ENCODE peak calls at places on chromosomes 3 and 15, in nine cellular contexts. L is CD8-positive, alpha-beta T cell; W is upper lobe of left lung; D is uterus; B is upper lobe of right lung; S is CD4-positive, alpha-beta memory T cell; G is GM23338; A is naive thymus-derived CD4-positive, alpha-beta T cell; H is left lung. O is an unnamed sample.

GRCh38 chr3:134330895-134331810 is 43.1 kb downstream of the AMOTL2 start:
- DNase-seq in G (peak; percentile 71), D (no peak), A (no peak), B (no peak), H (no peak), W (no peak), L (no peak), S (no peak), O (peak; percentile 77)

GRCh38 chr15:64507293-64507802 is 47.0 kb downstream of the ZNF609 start:
- DNase-seq in H (no peak), L (no peak), A (peak; percentile 14), B (peak; percentile 80), G (no peak), W (no peak), D (peak; percentile 75), S (no peak), O (no peak)

GRCh38 chr15:27238209-27238608 is 267.2 kb downstream of the GABRG3 start:
- DNase-seq in B (no peak), A (no peak), D (no peak), W (no peak), G (peak; percentile 55), L (no peak), S (no peak), H (no peak), O (peak; percentile 87)

GRCh38 chr3:147421184-147421912 is 12.2 kb downstream of the ZIC1 start:
- DNase-seq in A (no peak), D (no peak), H (peak; percentile 61), G (peak; percentile 75), S (no peak), W (peak; percentile 75), B (no peak), L (no peak), O (peak; percentile 86)

GRCh38 chr15:66388057-66388363 is 1.3 kb downstream of the MAP2K1 start:
- DNase-seq in H (no peak), B (no peak), W (no peak), G (no peak), S (no peak), L (no peak), D (no peak), A (no peak), O (no peak)

GRCh38 chr3:27216955-27217552 is 152.1 kb downstream of the NEK10 start:
- DNase-seq in A (no peak), D (no peak), G (no peak), H (no peak), W (no peak), S (no peak), B (no peak), L (no peak), O (no peak)

GRCh38 chr3:40584625-40585189 is 59.9 kb downstream of the ZNF621 start:
- DNase-seq in A (peak; percentile 25), L (peak; percentile 52), S (peak; percentile 70), G (peak; percentile 87), W (peak; percentile 94), D (peak; percentile 84), B (peak; percentile 92), H (peak; percentile 94), O (peak; percentile 96)

GRCh38 chr15:71761649-71762048 is 48.7 kb upstream of the NR2E3 start:
- DNase-seq in L (no peak), S (no peak), A (no peak), W (no peak), B (no peak), G (no peak), D (no peak), H (no peak), O (no peak)

GRCh38 chr3:30970183-30970582 is 75.7 kb upstream of the GADL1 start:
- DNase-seq in B (no peak), S (peak; percentile 23), A (no peak), W (no peak), L (no peak), G (peak; percentile 14), H (no peak), D (no peak), O (no peak)

GRCh38 chr3:149388714-149389417 is 11.4 kb upstream of the TM4SF1 start:
- DNase-seq in S (no peak), L (no peak), A (no peak), G (no peak), D (no peak), H (no peak), W (no peak), B (no peak), O (no peak)

GRCh38 chr3:18153571-18154173 is 271.5 kb downstream of the SATB1 start:
- DNase-seq in D (no peak), S (no peak), G (peak; percentile 7), W (no peak), H (no peak), B (no peak), A (no peak), L (no peak), O (peak; percentile 46)
- H3K27ac ChIP-seq in D (no peak overlapping the region), S (no peak overlapping the region), G (no peak overlapping the region), W (no peak overlapping the region), H (no peak overlapping the region), B (no peak overlapping the region), A (no peak overlapping the region), L (no peak overlapping the region), O (peak overlapping the region; percentile 13)

GRCh38 chr3:138861755-138862333 is 27.1 kb upstream of the PIK3CB start:
- DNase-seq in W (no peak), D (no peak), L (no peak), H (no peak), S (no peak), B (no peak), G (peak; percentile 69), A (no peak), O (peak; percentile 93)

GRCh38 chr3:138854940-138855339 is 20.2 kb upstream of the PIK3CB start:
- DNase-seq in L (no peak), W (no peak), D (no peak), S (no peak), A (no peak), B (no peak), G (no peak), H (no peak), O (no peak)

GRCh38 chr3:138854204-138854603 is 19.5 kb upstream of the PIK3CB start:
- DNase-seq in D (no peak), S (no peak), L (no peak), B (no peak), W (no peak), A (no peak), H (no peak), G (no peak), O (no peak)

GRCh38 chr3:138862531-138862923 is 27.8 kb upstream of the PIK3CB start:
- DNase-seq in L (no peak), A (no peak), G (peak; percentile 81), H (no peak), S (no peak), W (no peak), B (no peak), D (no peak), O (peak; percentile 80)

DNA sequence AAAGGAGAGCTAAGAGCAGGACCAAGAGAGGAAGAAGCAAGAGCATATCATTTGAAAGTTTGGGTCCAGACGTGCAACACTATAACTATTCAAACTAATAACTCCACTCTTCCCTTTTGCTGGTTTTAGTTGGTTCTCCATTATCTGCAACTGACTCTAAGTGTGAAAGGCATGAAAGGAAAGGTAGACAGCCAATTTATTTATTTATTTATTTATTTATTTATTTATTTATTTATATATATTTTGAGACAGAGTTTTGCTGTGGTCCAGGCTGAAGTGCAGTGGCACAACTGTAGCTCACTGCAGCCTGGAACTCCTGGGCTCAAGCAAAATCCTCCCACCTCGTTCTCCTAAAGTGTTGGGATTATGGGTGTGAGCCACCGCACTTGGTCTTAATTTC is 22.1 kb upstream of the PIK3CB start:
- DNase-seq in H (no peak), A (no peak), L (no peak), D (no peak), S (no peak), G (no peak), W (no peak), B (no peak), O (no peak)
- H3K4me1 ChIP-seq in H (peaks cover 3% of the 10 kb centered on the region), A (no peaks in the 10 kb centered on the region), L (no peaks in the 10 kb centered on the region), D (no peaks in the 10 kb centered on the region), S (no peaks in the 10 kb centered on the region), G (peaks cover 14% of the 10 kb centered on the region), W (no peaks in the 10 kb centered on the region), B (no peaks in the 10 kb centered on the region), O (peaks cover 1% of the 10 kb centered on the region)

GRCh38 chr15:73052679-73053397 is 575 bp downstream of the NEO1 start:
- DNase-seq in W (peak; percentile 41), G (peak; percentile 82), H (peak; percentile 72), A (peak; percentile 16), D (peak; percentile 56), L (peak; percentile 11), B (peak; percentile 70), S (peak; percentile 26), O (peak; percentile 82)

GRCh38 chr15:73050561-73051297 is 1.5 kb upstream of the NEO1 start:
- DNase-seq in G (no peak), W (no peak), S (no peak), L (no peak), D (no peak), B (no peak), A (no peak), H (no peak), O (no peak)

GRCh38 chr15:73051811-73052678 is at the start of gene NEO1:
- DNase-seq in A (peak; percentile 85), D (peak; percentile 86), W (peak; percentile 97), B (peak; percentile 94), G (peak; percentile 89), S (peak; percentile 87), L (peak; percentile 63), H (peak; percentile 89), O (peak; percentile 95)

GRCh38 chr15:73049564-73050215 is 2.6 kb upstream of the NEO1 start:
- DNase-seq in B (no peak), L (no peak), S (no peak), W (no peak), H (no peak), D (no peak), G (no peak), A (no peak), O (no peak)

GRCh38 chr15:73051402-73051810 is 857 bp upstream of the NEO1 start:
- DNase-seq in B (peak; percentile 84), L (no peak), A (peak; percentile 18), S (no peak), H (peak; percentile 85), G (no peak), W (peak; percentile 93), D (peak; percentile 44), O (peak; percentile 76)
- H3K27ac ChIP-seq in B (peak overlapping the region; percentile 88), L (peak overlapping the region; percentile 56), A (peak overlapping the region; percentile 74), S (peak overlapping the region; percentile 73), H (peak overlapping the region; percentile 84), G (peak overlapping the region; percentile 57), W (peak overlapping the region; percentile 89), D (peak overlapping the region; percentile 94), O (peak overlapping the region; percentile 89)

GRCh38 chr3:52056968-52057805 is 816 bp upstream of the DUSP7 start:
- DNase-seq in H (peak; percentile 100), D (peak; percentile 99), S (peak; percentile 99), G (peak; percentile 98), B (peak; percentile 100), A (peak; percentile 100), L (peak; percentile 99), W (peak; percentile 99), O (peak; percentile 100)

GRCh38 chr3:52058111-52058510 is 1.7 kb upstream of the DUSP7 start:
- DNase-seq in D (no peak), S (no peak), G (no peak), W (no peak), A (no peak), L (no peak), H (no peak), B (no peak), O (no peak)

GRCh38 chr3:52057806-52058099 is 1.4 kb upstream of the DUSP7 start:
- DNase-seq in H (no peak), L (no peak), B (no peak), D (no peak), G (no peak), W (no peak), A (no peak), S (no peak), O (no peak)

GRCh38 chr3:52055537-52056351 is 627 bp downstream of the DUSP7 start:
- DNase-seq in W (peak; percentile 93), A (peak; percentile 47), B (peak; percentile 82), S (peak; percentile 50), L (peak; percentile 22), G (peak; percentile 81), H (peak; percentile 90), D (no peak), O (peak; percentile 85)

GRCh38 chr3:52056521-52056967 is at the start of gene DUSP7:
- DNase-seq in A (peak; percentile 60), L (peak; percentile 61), D (peak; percentile 52), B (peak; percentile 88), S (peak; percentile 78), H (peak; percentile 95), G (peak; percentile 72), W (peak; percentile 96), O (peak; percentile 81)
- H3K4me1 ChIP-seq in A (peaks cover 40% of the 10 kb centered on the region), L (peaks cover 43% of the 10 kb centered on the region), D (peaks cover 34% of the 10 kb centered on the region), B (peaks cover 34% of the 10 kb centered on the region), S (peaks cover 48% of the 10 kb centered on the region), H (peaks cover 70% of the 10 kb centered on the region), G (peaks cover 19% of the 10 kb centered on the region), W (peaks cover 60% of the 10 kb centered on the region), O (peaks cover 3% of the 10 kb centered on the region)